ENCODE peak calls at places on chromosomes 1 and 21, in five cellular contexts. U is A673, H is heart left ventricle, Q is coronary artery, I is left lung. D is an unnamed sample.

GRCh38 chr1:143691971-143692529 is 279.7 kb downstream of the FAM72C start:
- DNase-seq in H (no peak), U (no peak), I (no peak), Q (no peak), D (no peak)

GRCh38 chr21:31930001-31930400 is 57.2 kb downstream of the HUNK start:
- DNase-seq in H (no peak), Q (no peak), I (no peak), U (no peak), D (no peak)

GRCh38 chr21:27735699-27736098 is 768.8 kb upstream of the ADAMTS5 start:
- DNase-seq in H (no peak), Q (no peak), I (no peak), U (no peak), D (no peak)

GRCh38 chr1:110254604-110255003 is 44.5 kb downstream of the KCNC4 start:
- DNase-seq in I (no peak), H (no peak), U (no peak), Q (no peak), D (no peak)

GRCh38 chr1:169094897-169095569 is 11.5 kb upstream of the ATP1B1 start:
- DNase-seq in I (no peak), U (no peak), H (no peak), Q (no peak), D (no peak)

GRCh38 chr1:155077346-155077745 is 1.3 kb upstream of the EFNA3 start:
- DNase-seq in I (peak; percentile 26), Q (no peak), U (no peak), H (no peak), D (no peak)

GRCh38 chr1:210373878-210374599 is 45.3 kb downstream of the HHAT start:
- DNase-seq in U (peak; percentile 95), I (no peak), Q (no peak), H (no peak), D (no peak)

GRCh38 chr1:66331641-66332523 is 202.1 kb upstream of the SGIP1 start:
- DNase-seq in I (peak; percentile 78), U (peak; percentile 89), H (peak; percentile 80), Q (peak; percentile 83), D (peak; percentile 22)

GRCh38 chr1:37438037-37438970 is 36.1 kb upstream of the ZC3H12A start:
- DNase-seq in I (no peak), Q (no peak), H (no peak), U (no peak), D (no peak)

GRCh38 chr1:207848234-207848633 is 62.7 kb downstream of the CD34 start:
- DNase-seq in I (peak; percentile 93), H (peak; percentile 66), U (no peak), Q (peak; percentile 78), D (no peak)

GRCh38 chr1:223242382-223242955 is 99.4 kb upstream of the TLR5 start:
- DNase-seq in U (no peak), I (no peak), H (no peak), Q (peak; percentile 65), D (no peak)

GRCh38 chr1:198088360-198089071 is 68.3 kb upstream of the NEK7 start:
- DNase-seq in I (no peak), H (no peak), Q (no peak), U (peak; percentile 50), D (no peak)

GRCh38 chr1:115078708-115079107 is 10.6 kb downstream of the TSPAN2 start:
- DNase-seq in I (no peak), U (no peak), Q (no peak), H (no peak), D (no peak)

GRCh38 chr1:145872421-145872891 is 13.2 kb downstream of the ANKRD35 start:
- DNase-seq in H (peak; percentile 38), I (peak; percentile 76), U (no peak), Q (no peak), D (peak; percentile 35)

GRCh38 chr1:70864302-70864701 is 183.3 kb downstream of the PTGER3 start:
- DNase-seq in I (no peak), H (no peak), U (no peak), Q (no peak), D (no peak)

GRCh38 chr1:66723985-66724384 is 28.3 kb upstream of the DYNLT5 start:
- DNase-seq in Q (no peak), I (no peak), U (no peak), H (no peak), D (no peak)

GRCh38 chr1:13666317-13666716 is 33.7 kb upstream of the PRDM2 start:
- DNase-seq in I (no peak), Q (no peak), U (no peak), H (no peak), D (no peak)

GRCh38 chr1:61109910-61110309 is 27.5 kb downstream of the NFIA start:
- DNase-seq in I (no peak), H (no peak), Q (no peak), U (no peak), D (no peak)

GRCh38 chr1:63624911-63625310 is 31.7 kb downstream of the PGM1 start:
- DNase-seq in I (no peak), H (no peak), U (no peak), Q (no peak), D (no peak)

GRCh38 chr1:174358786-174359453 is 88.8 kb upstream of the GPR52 start:
- DNase-seq in I (no peak), U (peak; percentile 69), Q (no peak), H (no peak), D (no peak)

GRCh38 chr1:85584264-85584781 is 3.8 kb downstream of the CCN1 start:
- DNase-seq in H (no peak), Q (no peak), I (no peak), U (peak; percentile 64), D (no peak)

GRCh38 chr1:64396817-64397216 is 73.1 kb upstream of the CACHD1 start:
- DNase-seq in H (no peak), I (no peak), Q (no peak), U (peak; percentile 59), D (no peak)

GRCh38 chr1:107954719-107955415 is 10.1 kb downstream of the VAV3 start:
- DNase-seq in H (no peak), Q (no peak), I (no peak), U (no peak), D (no peak)

GRCh38 chr1:201884472-201884871 is 4.2 kb upstream of the SHISA4 start:
- DNase-seq in Q (no peak), H (peak; percentile 56), U (no peak), I (no peak), D (no peak)

GRCh38 chr1:196078691-196079090 is 529.5 kb downstream of the KCNT2 start:
- DNase-seq in I (no peak), Q (no peak), U (no peak), H (no peak), D (no peak)

DNA sequence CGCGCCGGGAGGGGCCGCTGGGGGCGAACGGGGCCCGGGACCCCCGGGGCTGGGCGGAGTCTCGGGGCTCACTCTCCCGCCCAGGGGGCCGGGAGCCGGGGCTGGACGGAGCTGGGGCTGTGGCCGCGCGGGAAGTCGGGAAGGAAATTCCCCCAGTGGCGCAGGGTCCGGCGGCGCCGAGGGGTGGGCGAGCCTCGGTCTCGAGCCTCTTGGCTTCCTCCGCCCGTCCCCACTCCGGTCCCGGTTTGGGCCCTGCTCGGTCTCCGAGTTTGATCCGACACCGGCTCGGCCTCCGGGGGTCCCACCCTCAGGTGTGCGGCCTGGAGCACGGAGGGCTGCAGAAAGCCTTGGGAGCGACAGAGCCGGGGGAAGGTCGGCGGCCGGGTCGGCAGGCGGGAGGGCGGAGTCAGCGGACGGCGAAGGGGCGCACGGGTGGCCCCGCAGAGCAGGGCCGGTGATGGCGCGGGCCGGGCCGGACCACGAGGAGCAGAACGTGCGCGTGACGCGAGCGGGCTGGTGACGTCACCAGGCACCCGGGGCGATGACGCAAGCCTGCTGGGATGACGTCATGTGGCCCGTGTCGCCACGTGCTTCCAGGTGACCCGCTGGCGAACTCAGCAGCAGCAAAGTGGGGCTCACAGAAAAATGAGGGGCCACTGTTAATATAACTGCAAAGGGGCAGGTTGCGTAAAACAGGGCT is 610 bp upstream of the HES4 start:
- DNase-seq in I (peak; percentile 85), H (peak; percentile 89), U (peak; percentile 83), Q (peak; percentile 92), D (no peak)
- H3K27ac ChIP-seq in I (peak overlapping the region; percentile 96), H (peak overlapping the region; percentile 99), U (peak overlapping the region; percentile 98), Q (peak overlapping the region; percentile 96), D (peak overlapping the region; percentile 51)

DNA sequence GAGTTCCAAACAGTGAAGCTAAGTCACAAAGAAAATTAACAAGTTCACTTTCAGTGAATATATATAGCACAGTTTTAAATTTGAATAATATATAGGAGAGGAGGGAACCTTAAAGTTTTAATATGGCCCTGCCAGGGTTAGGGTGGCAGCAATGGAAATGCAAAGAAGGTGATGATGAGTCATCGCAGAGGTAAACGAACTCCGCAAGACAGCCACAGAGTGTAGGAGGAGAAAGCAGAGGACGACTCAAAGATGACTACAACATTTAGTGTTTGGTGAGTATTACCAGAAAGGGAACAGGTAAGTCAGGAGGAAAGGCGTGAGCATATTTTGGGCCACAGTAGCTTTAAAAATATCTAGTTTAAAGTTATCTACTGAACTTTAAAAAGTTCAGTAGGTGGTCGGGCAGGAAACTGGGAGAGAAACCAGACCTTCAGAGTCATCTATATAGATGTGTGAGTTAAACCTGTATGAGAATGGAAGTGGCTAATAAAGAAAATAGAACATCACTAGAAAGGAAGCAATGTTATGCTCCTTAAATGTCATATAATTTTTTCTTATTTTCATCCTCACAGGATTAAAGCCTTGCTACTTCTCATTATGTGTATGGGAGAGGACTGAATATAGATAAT is 75.7 kb downstream of the UCHL5 start:
- DNase-seq in I (no peak), U (no peak), Q (no peak), H (no peak), D (no peak)
- H3K27ac ChIP-seq in I (no peak overlapping the region), U (no peak overlapping the region), Q (no peak overlapping the region), H (no peak overlapping the region), D (no peak overlapping the region)

DNA sequence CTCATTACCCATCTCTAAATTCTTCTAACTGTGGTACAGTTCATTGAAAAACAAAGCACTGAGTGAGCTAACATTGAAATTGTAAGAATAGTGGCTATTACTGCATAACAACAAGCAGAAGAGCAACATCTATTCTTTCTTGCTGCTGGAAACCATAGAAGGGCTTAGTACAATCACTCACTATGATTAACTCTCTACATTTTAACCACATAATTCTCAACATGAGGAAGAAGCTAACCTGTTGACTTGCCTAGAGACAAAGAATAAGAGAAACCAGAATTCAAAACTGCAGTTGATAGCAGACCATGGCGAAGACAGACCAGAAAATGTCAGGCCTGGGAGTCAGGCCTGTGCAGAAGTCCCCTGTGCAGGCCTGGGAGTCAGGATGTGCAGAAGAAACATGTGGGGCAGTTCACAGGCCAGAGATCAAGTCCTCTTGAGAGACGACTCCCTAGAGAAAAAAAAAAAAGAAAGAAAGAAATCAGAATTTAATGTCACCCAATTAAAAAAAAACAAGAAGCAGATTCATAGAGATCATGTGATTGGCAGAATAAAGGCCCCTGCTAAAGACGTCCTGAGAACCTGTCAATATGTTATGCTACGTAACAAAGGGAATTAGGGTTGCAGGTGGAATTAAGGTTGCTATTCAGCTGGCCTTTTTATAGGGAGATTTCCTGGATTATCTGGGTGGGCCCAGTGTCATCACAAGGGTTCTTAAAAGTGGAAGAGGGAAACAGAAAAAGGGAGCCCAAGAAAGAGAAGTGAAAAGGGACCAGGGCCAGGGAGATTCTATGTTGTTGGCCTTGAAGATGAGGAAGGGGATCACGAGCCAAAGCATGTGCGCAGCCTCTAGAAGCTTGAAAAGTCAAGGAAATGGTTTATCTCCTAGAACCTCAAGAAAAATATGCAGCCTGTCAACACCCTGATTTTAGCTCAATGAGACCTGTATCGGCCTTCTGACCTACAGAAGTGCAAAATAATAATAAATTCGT is 94.9 kb downstream of the MRPL39 start:
- DNase-seq in Q (no peak), I (no peak), U (no peak), H (no peak), D (no peak)
- H3K27ac ChIP-seq in Q (no peak overlapping the region), I (no peak overlapping the region), U (no peak overlapping the region), H (no peak overlapping the region), D (no peak overlapping the region)

DNA sequence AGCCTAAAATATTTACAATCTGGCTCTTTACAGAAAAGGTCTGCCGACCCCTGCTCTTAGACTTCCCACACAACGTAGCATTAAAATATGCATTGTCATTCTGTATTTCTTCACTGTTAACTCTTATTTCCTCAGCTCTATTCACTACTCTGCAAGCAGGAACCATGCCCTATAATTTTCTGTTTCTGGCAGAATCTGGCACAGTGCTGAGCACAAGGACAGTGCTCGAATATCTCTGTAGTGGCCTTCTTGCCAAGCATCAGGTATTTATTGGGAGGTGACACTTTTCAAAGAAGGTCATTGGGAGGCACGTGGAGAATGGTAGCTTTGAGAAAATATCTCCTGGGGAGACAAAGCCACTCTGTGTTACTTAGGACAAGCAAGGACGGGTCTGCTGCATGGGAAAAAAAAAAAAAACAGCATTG is 77.9 kb downstream of the PSMG1 start:
- DNase-seq in Q (peak; percentile 46), U (no peak), I (no peak), H (no peak), D (no peak)
- H3K27ac ChIP-seq in Q (peak overlapping the region; percentile 57), U (no peak overlapping the region), I (no peak overlapping the region), H (peak overlapping the region; percentile 44), D (no peak overlapping the region)

D was measured in substantia nigra.